ENCODE peak calls at places on chromosomes 1 and 21, in seven cellular contexts. Z, H, L, F, P, K and S are unnamed samples.

GRCh38 chr1:7554343-7555270 is 216.5 kb upstream of the VAMP3 start:
- DNase-seq in Z (no peak), P (no peak), L (peak; percentile 82), F (no peak), K (no peak), H (peak; percentile 22), S (peak; percentile 16)

GRCh38 chr1:86263101-86263500 is 106.5 kb upstream of the COL24A1 start:
- DNase-seq in F (no peak), K (no peak), Z (no peak), H (no peak), P (no peak), L (no peak), S (no peak)

GRCh38 chr1:218284377-218284916 is 646 bp upstream of the RRP15 start:
- DNase-seq in L (no peak), H (no peak), Z (no peak), F (no peak), K (no peak), P (no peak), S (no peak)

GRCh38 chr1:214264196-214264595 is 16.8 kb upstream of the SMYD2 start:
- DNase-seq in K (no peak), F (no peak), L (no peak), P (no peak), Z (no peak), H (peak; percentile 79), S (no peak)

GRCh38 chr1:150836129-150836773 is 28.2 kb upstream of the CTSK start:
- DNase-seq in P (no peak), F (no peak), K (no peak), H (peak; percentile 58), Z (no peak), L (peak; percentile 35), S (no peak)

GRCh38 chr1:243440406-243440805 is 184.6 kb downstream of the SDCCAG8 start:
- DNase-seq in Z (no peak), P (no peak), F (no peak), K (no peak), L (no peak), H (peak; percentile 28), S (no peak)

GRCh38 chr1:227890451-227891222 is 57.1 kb downstream of the WNT9A start:
- DNase-seq in L (no peak), Z (no peak), P (peak; percentile 38), F (no peak), K (no peak), H (no peak), S (no peak)

GRCh38 chr1:24210195-24210627 is 23.1 kb upstream of the IFNLR1 start:
- DNase-seq in K (no peak), H (no peak), Z (no peak), P (no peak), F (no peak), L (no peak), S (no peak)

GRCh38 chr1:54324750-54325704 is 81.2 kb downstream of the SSBP3 start:
- DNase-seq in L (peak; percentile 38), H (no peak), Z (peak; percentile 79), F (no peak), P (no peak), K (no peak), S (no peak)

GRCh38 chr1:38567401-38567800 is 292.2 kb downstream of the RRAGC start:
- DNase-seq in F (no peak), K (no peak), Z (no peak), P (no peak), L (no peak), H (no peak), S (no peak)

GRCh38 chr1:215830221-215830620 is 263.1 kb downstream of the KCTD3 start:
- DNase-seq in L (peak; percentile 75), H (peak; percentile 25), Z (no peak), P (no peak), F (no peak), K (no peak), S (no peak)

GRCh38 chr1:21586926-21587601 is 77.8 kb downstream of the ALPL start:
- DNase-seq in L (peak; percentile 86), F (peak; percentile 85), P (no peak), H (peak; percentile 88), Z (peak; percentile 57), K (peak; percentile 47), S (peak; percentile 64)

GRCh38 chr21:39221282-39221996 is 38.2 kb upstream of the PSMG1 start:
- DNase-seq in H (no peak), K (no peak), L (no peak), P (no peak), F (peak; percentile 17), Z (no peak), S (no peak)

GRCh38 chr21:25956993-25957714 is 213.4 kb downstream of the APP start:
- DNase-seq in P (no peak), L (peak; percentile 81), H (peak; percentile 80), F (peak; percentile 52), K (no peak), Z (no peak), S (no peak)

GRCh38 chr1:213678753-213679152 is 309.0 kb upstream of the PROX1 start:
- DNase-seq in L (no peak), P (no peak), F (no peak), H (no peak), Z (no peak), K (no peak), S (no peak)

GRCh38 chr1:61399192-61399591 is 316.8 kb downstream of the NFIA start:
- DNase-seq in F (no peak), P (no peak), K (no peak), Z (no peak), L (no peak), H (no peak), S (no peak)

GRCh38 chr1:7441442-7441841 is 329.7 kb upstream of the VAMP3 start:
- DNase-seq in Z (no peak), L (no peak), K (no peak), H (no peak), P (no peak), F (no peak), S (no peak)

GRCh38 chr1:235826102-235826854 is 40.4 kb downstream of the LYST start:
- DNase-seq in H (no peak), F (no peak), L (no peak), K (no peak), P (no peak), Z (no peak), S (no peak)

GRCh38 chr1:5751171-5751556 is 241.1 kb downstream of the NPHP4 start:
- DNase-seq in H (no peak), L (no peak), P (no peak), K (no peak), Z (no peak), F (no peak), S (no peak)

DNA sequence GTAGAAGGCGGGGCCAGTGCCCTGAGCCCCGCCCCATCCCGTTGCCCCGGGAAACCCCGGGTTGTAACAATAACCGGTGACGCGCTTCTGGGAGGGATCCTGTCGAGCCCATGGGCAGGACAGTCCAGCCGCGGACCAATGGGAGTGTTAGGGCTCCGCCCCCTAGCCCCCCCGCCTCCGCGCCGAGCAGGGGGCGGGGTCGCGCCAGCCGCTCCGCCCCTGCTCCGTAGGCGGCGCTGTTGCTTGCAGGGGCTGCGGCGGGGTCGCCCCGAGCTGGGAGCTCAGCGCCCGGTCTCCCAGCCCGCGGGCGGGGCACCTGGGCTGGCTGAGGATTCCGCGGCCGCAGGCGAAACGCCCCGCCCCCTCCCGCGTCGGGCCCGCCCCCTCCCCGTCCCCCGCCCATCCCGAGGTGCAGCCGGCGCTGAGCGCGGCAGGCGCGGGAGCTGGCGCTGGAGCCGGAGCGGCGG is at the start of gene FOXO6:
- DNase-seq in H (peak; percentile 93), K (peak; percentile 98), Z (peak; percentile 99), F (peak; percentile 95), L (peak; percentile 98), P (peak; percentile 94), S (peak; percentile 99)
- TF ChIP-seq CTCF in H (no peak), K (peak; percentile 71), Z (peak; percentile 91), F (no peak), L (peak; percentile 36), P (no peak), S (peak; percentile 66)

DNA sequence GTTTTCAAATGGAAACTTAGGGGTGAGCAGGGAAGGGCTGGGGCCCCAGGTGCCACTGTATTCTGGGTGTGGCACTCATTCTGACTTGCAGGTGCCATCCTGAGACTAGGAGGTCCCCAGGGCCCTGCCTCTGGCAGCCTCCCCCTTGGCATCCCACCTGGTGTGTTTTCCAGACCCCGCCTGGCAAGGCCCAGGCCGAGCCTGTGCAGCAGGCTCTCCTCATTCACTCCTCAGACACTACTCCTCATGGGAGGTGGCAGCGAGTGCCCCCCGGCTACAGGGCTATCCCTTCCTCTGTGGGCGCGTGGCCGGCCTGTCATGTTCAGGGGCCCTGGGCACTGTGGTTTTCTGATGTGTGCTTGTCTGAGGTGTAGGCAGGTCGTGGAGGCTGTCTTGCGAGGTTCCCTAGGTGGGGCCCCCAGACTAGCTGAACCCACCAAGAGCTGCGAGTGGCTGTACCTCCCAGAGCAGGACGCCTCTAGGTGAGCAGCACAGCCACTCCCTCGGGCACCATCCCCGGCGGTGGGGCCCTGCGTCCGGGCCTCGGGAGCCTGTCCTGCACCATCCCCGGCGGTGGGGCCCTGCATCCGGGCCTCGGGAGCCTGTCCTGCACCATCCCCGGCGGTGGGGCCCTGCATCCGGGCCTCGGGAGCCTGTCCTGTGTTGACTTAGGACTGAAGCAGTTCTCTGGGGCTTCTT is 13.2 kb downstream of the SLX9 start:
- DNase-seq in P (no peak), Z (no peak), F (no peak), H (no peak), L (no peak), K (no peak), S (peak; percentile 40)
- H3K36me3 ChIP-seq in P (peaks cover 3% of the 10 kb centered on the region), Z (no peaks in the 10 kb centered on the region), F (peaks cover 3% of the 10 kb centered on the region), H (peaks cover 6% of the 10 kb centered on the region), L (no peaks in the 10 kb centered on the region), K (peaks cover 10% of the 10 kb centered on the region), S (peaks cover 4% of the 10 kb centered on the region)

DNA sequence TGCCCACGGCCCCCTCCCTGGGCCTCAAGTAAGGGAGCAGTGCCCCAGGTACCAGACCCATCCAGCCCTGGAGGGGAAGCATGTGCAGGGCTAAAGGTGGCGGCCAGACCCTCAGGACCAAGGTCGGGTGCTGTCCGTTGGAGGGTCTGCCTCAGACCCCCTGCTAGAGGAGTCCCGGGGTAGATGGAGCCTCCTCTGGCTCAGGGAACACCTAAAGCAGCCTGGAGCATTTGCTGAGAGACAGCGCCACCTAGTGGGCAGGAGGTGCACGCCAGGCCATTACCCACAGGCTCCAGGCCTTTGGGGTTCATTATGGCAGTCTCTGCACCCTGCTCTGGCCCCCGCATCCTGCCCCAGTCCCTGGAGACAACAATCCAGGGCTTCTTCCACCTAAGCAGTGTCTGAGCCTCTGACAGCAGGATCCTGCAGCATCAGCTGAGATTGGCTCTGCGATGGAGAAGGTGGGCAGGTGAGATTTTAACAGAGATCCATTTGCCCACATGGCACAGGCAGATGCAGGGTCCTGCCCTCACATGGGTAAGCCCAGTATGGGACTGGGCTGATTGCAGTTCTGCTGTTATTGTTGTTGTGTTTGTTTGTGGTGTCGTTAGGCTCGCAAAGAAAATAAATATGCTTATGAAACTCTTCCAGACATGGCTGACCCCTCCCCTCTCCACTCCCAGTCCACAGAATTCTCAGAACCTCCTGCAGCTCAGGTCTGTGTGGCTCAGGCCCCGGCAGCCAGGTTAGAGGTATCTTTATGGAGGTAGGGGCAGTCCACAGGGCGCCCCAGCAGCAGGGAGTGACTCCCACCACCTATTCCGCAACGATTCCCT is 42.4 kb downstream of the CTNNBIP1 start:
- DNase-seq in Z (peak; percentile 89), P (peak; percentile 95), L (peak; percentile 76), H (peak; percentile 39), F (peak; percentile 61), K (peak; percentile 76), S (peak; percentile 80)
- H3K4me1 ChIP-seq in Z (peaks cover 8% of the 10 kb centered on the region), P (no peaks in the 10 kb centered on the region), L (no peaks in the 10 kb centered on the region), H (no peaks in the 10 kb centered on the region), F (peaks cover 14% of the 10 kb centered on the region), K (peaks cover 25% of the 10 kb centered on the region), S (peaks cover 18% of the 10 kb centered on the region)

DNA sequence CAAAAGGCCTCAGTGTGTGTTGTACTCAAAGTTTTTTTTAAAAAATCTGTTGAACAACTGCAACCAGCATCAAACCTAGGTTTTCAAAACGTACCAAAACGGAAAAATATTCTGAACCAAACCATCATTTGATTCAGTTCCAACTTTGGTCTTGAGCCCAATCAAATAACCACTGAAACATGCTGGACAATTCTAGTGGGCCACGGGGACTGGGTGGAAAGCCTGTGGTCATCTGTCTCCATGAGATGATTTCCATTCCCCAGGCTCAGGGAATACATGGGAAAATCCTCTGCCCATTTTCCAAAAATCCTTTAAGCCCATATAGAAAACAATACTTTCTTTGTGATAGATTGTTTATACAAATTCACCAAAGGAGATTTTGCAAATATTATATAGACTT is 22.5 kb downstream of the ITPKB start:
- DNase-seq in K (no peak), L (no peak), H (no peak), F (no peak), P (no peak), Z (no peak), S (no peak)
- TF ChIP-seq CTCF in K (no peak), L (no peak), H (no peak), F (no peak), P (no peak), Z (no peak), S (no peak)